ENCODE peak calls at places on chromosomes 3 and 15, in six cellular contexts. One of them, this sample, is unnamed. For H3K4me1, the result is how much of the 10 kb centered on the place peaks cover.

GRCh38 chr3:104564045-104564643 is 802.6 kb upstream of the ALCAM start:
- DNase-seq in sigmoid colon: no peak
- DNase-seq in A549: peak
- DNase-seq in adrenal gland: peak
- DNase-seq in GM12878: no peak
- DNase-seq in breast epithelium: no peak
- DNase-seq in this sample: no peak

GRCh38 chr3:62095080-62095479 is 278.3 kb downstream of the FEZF2 start:
- DNase-seq in A549: no peak
- DNase-seq in GM12878: no peak
- DNase-seq in sigmoid colon: no peak
- DNase-seq in breast epithelium: no peak
- DNase-seq in adrenal gland: no peak
- DNase-seq in this sample: no peak

GRCh38 chr15:100192092-100192695 is 149.6 kb downstream of the ADAMTS17 start:
- DNase-seq in breast epithelium: no peak
- DNase-seq in A549: no peak
- DNase-seq in GM12878: no peak
- DNase-seq in adrenal gland: no peak
- DNase-seq in sigmoid colon: peak
- DNase-seq in this sample: no peak

GRCh38 chr3:62574499-62574898 is 201.1 kb upstream of the FEZF2 start:
- DNase-seq in A549: no peak
- DNase-seq in sigmoid colon: no peak
- DNase-seq in GM12878: no peak
- DNase-seq in adrenal gland: no peak
- DNase-seq in breast epithelium: no peak
- DNase-seq in this sample: no peak

GRCh38 chr15:31098491-31098917 is 3.0 kb downstream of the TRPM1 start:
- DNase-seq in breast epithelium: no peak
- DNase-seq in A549: no peak
- DNase-seq in adrenal gland: no peak
- DNase-seq in sigmoid colon: no peak
- DNase-seq in GM12878: no peak
- DNase-seq in this sample: no peak

GRCh38 chr3:175307642-175308041 is 448.5 kb downstream of the NAALADL2 start:
- DNase-seq in adrenal gland: no peak
- DNase-seq in A549: no peak
- DNase-seq in breast epithelium: no peak
- DNase-seq in GM12878: no peak
- DNase-seq in sigmoid colon: no peak
- DNase-seq in this sample: no peak

GRCh38 chr15:92005154-92005553 is 151.6 kb downstream of the SLCO3A1 start:
- DNase-seq in GM12878: no peak
- DNase-seq in adrenal gland: no peak
- DNase-seq in breast epithelium: no peak
- DNase-seq in A549: no peak
- DNase-seq in sigmoid colon: no peak
- DNase-seq in this sample: no peak

GRCh38 chr3:25781758-25782594 is 1.3 kb downstream of the NGLY1 start:
- DNase-seq in sigmoid colon: no peak
- DNase-seq in breast epithelium: no peak
- DNase-seq in A549: no peak
- DNase-seq in GM12878: peak
- DNase-seq in adrenal gland: no peak
- DNase-seq in this sample: no peak

GRCh38 chr3:138827222-138827621 is 7.5 kb downstream of the PIK3CB start:
- DNase-seq in adrenal gland: no peak
- DNase-seq in sigmoid colon: no peak
- DNase-seq in A549: no peak
- DNase-seq in breast epithelium: no peak
- DNase-seq in GM12878: no peak
- DNase-seq in this sample: no peak

GRCh38 chr3:154105218-154105975 is 15.8 kb upstream of the ARHGEF26 start:
- DNase-seq in A549: no peak
- DNase-seq in GM12878: no peak
- DNase-seq in adrenal gland: no peak
- DNase-seq in sigmoid colon: no peak
- DNase-seq in breast epithelium: no peak
- DNase-seq in this sample: no peak

GRCh38 chr15:81027200-81027599 is 26.5 kb downstream of the TLNRD1 start:
- DNase-seq in GM12878: no peak
- DNase-seq in adrenal gland: no peak
- DNase-seq in A549: no peak
- DNase-seq in sigmoid colon: no peak
- DNase-seq in breast epithelium: no peak
- DNase-seq in this sample: no peak

GRCh38 chr15:31235298-31236183 is 91.1 kb upstream of the KLF13 start:
- DNase-seq in GM12878: no peak
- DNase-seq in A549: peak
- DNase-seq in breast epithelium: no peak
- DNase-seq in adrenal gland: peak
- DNase-seq in sigmoid colon: peak
- DNase-seq in this sample: no peak

GRCh38 chr15:39171944-39172368 is 408.9 kb upstream of the THBS1 start:
- DNase-seq in GM12878: peak
- DNase-seq in sigmoid colon: peak
- DNase-seq in A549: peak
- DNase-seq in adrenal gland: peak
- DNase-seq in breast epithelium: peak
- DNase-seq in this sample: no peak

GRCh38 chr15:69484837-69485236 is 32.2 kb downstream of the RPLP1 start:
- DNase-seq in A549: no peak
- DNase-seq in sigmoid colon: no peak
- DNase-seq in breast epithelium: peak
- DNase-seq in GM12878: no peak
- DNase-seq in adrenal gland: no peak
- DNase-seq in this sample: no peak

GRCh38 chr3:99877180-99877579 is 59.5 kb downstream of the CMSS1 start:
- DNase-seq in A549: no peak
- DNase-seq in GM12878: no peak
- DNase-seq in adrenal gland: no peak
- DNase-seq in breast epithelium: no peak
- DNase-seq in sigmoid colon: no peak
- DNase-seq in this sample: no peak
- H3K4me1 ChIP-seq in A549: under half
- H3K4me1 ChIP-seq in GM12878: under half
- H3K4me1 ChIP-seq in adrenal gland: under half
- H3K4me1 ChIP-seq in breast epithelium: under half
- H3K4me1 ChIP-seq in sigmoid colon: under half
- H3K4me1 ChIP-seq in this sample: under half

DNA sequence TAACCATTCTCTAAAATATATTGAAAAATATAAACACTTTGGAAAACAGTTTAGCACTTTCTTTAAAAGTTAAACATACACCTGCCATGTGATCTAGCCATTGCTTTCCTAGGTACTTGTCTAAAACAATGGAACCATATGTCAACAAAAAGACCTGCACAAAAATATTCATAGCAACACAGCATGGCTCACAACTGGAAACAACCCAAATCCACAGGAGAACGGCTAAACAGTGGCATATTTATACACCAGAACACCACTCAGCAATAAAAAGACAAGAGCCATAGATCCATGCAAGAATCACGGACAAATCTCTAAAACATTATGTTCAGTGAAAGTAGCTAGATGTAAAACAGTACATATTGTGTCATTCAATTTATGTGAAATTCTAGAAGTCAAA is 221.3 kb upstream of the UBE2E2 start:
- DNase-seq in GM12878: no peak
- DNase-seq in breast epithelium: no peak
- DNase-seq in sigmoid colon: no peak
- DNase-seq in A549: no peak
- DNase-seq in adrenal gland: no peak
- DNase-seq in this sample: no peak
- TF ChIP-seq POLR2A in GM12878: no peak
- TF ChIP-seq POLR2A in breast epithelium: no peak
- TF ChIP-seq POLR2A in sigmoid colon: no peak
- TF ChIP-seq POLR2A in A549: no peak
- TF ChIP-seq POLR2A in adrenal gland: no peak
- TF ChIP-seq POLR2A in this sample: no peak

GRCh38 chr3:51698209-51698608 is 8.7 kb upstream of the GRM2 start:
- DNase-seq in sigmoid colon: no peak
- DNase-seq in A549: no peak
- DNase-seq in breast epithelium: no peak
- DNase-seq in GM12878: no peak
- DNase-seq in adrenal gland: no peak
- DNase-seq in this sample: no peak
- H3K27ac ChIP-seq in sigmoid colon: no peak
- H3K27ac ChIP-seq in A549: no peak
- H3K27ac ChIP-seq in breast epithelium: no peak
- H3K27ac ChIP-seq in GM12878: no peak
- H3K27ac ChIP-seq in adrenal gland: no peak
- H3K27ac ChIP-seq in this sample: no peak

GRCh38 chr3:194274424-194275085 is 76.6 kb downstream of the CPN2 start:
- DNase-seq in A549: no peak
- DNase-seq in adrenal gland: peak
- DNase-seq in GM12878: no peak
- DNase-seq in breast epithelium: peak
- DNase-seq in sigmoid colon: peak
- DNase-seq in this sample: no peak
- H3K4me1 ChIP-seq in A549: under half
- H3K4me1 ChIP-seq in adrenal gland: half or more
- H3K4me1 ChIP-seq in GM12878: under half
- H3K4me1 ChIP-seq in breast epithelium: under half
- H3K4me1 ChIP-seq in sigmoid colon: under half
- H3K4me1 ChIP-seq in this sample: under half